ENCODE peak calls at places on chromosomes 13 and 19, in six cellular contexts. K, R, Y, H, U and X are unnamed samples.

GRCh38 chr19:45446295-45446694 is 21.5 kb upstream of the FOSB start:
- DNase-seq in K (no peak), U (peak), H (no peak), Y (no peak), R (no peak), X (no peak)

GRCh38 chr19:13692096-13692495 is 72.2 kb upstream of the MRI1 start:
- DNase-seq in H (no peak), Y (peak), K (no peak), R (no peak), U (peak), X (no peak)

GRCh38 chr13:30868806-30869470 is 37.1 kb upstream of the MEDAG start:
- DNase-seq in Y (no peak), U (peak), K (no peak), R (no peak), H (no peak), X (no peak)

GRCh38 chr19:45809643-45810159 is 5.4 kb downstream of the RSPH6A start:
- DNase-seq in H (no peak), R (no peak), U (peak), K (no peak), Y (no peak), X (no peak)

GRCh38 chr13:40245567-40245966 is 420.9 kb downstream of the FOXO1 start:
- DNase-seq in R (no peak), H (no peak), Y (no peak), U (no peak), K (no peak), X (no peak)

GRCh38 chr19:40798223-40798996 is 581 bp upstream of the EGLN2 start:
- DNase-seq in H (peak), R (peak), K (peak), U (peak), Y (peak), X (peak)

GRCh38 chr19:6216996-6217751 is 62.6 kb downstream of the MLLT1 start:
- DNase-seq in U (peak), K (no peak), Y (no peak), H (peak), R (peak), X (no peak)

GRCh38 chr13:105144936-105145335 is 1390.5 kb downstream of the EFNB2 start:
- DNase-seq in U (no peak), Y (no peak), K (no peak), R (no peak), H (no peak), X (no peak)

GRCh38 chr19:56751078-56751489 is 79.5 kb upstream of the ZNF835 start:
- DNase-seq in H (peak), R (no peak), U (no peak), K (no peak), Y (no peak), X (no peak)

GRCh38 chr13:37085656-37086055 is 19.8 kb downstream of the CSNK1A1L start:
- DNase-seq in U (peak), R (no peak), Y (no peak), H (no peak), K (no peak), X (no peak)

GRCh38 chr19:41431426-41432386 is 4.5 kb upstream of the B3GNT8 start:
- DNase-seq in Y (no peak), K (no peak), H (no peak), R (no peak), U (peak), X (no peak)

GRCh38 chr13:43054803-43055802 is 31.7 kb downstream of the DNAJC15 start:
- DNase-seq in K (no peak), H (peak), Y (no peak), R (no peak), U (peak), X (no peak)

GRCh38 chr13:42102961-42103688 is 54.7 kb downstream of the DGKH start:
- DNase-seq in U (peak), Y (no peak), R (no peak), K (no peak), H (no peak), X (no peak)

GRCh38 chr19:590396-590745 is 690 bp downstream of the HCN2 start:
- DNase-seq in R (no peak), H (no peak), K (no peak), U (peak), Y (no peak), X (no peak)

GRCh38 chr13:37361608-37362007 is 237.0 kb downstream of the POSTN start:
- DNase-seq in H (no peak), Y (no peak), K (no peak), R (no peak), U (no peak), X (no peak)

GRCh38 chr13:84870190-84870589 is 929.0 kb downstream of the SLITRK6 start:
- DNase-seq in H (no peak), K (no peak), R (no peak), U (no peak), Y (no peak), X (no peak)

GRCh38 chr19:42528354-42529247 is at the start of gene CEACAM1:
- DNase-seq in U (no peak), R (no peak), Y (no peak), K (peak), H (no peak), X (no peak)

GRCh38 chr13:52906122-52906903 is 57.9 kb upstream of the PCDH8 start:
- DNase-seq in K (no peak), H (no peak), R (no peak), Y (no peak), U (no peak), X (no peak)

GRCh38 chr19:45280471-45280961 is 29.4 kb downstream of the MARK4 start:
- DNase-seq in R (no peak), Y (no peak), K (no peak), U (no peak), H (no peak), X (no peak)

GRCh38 chr13:85277753-85278152 is 521.5 kb downstream of the SLITRK6 start:
- DNase-seq in U (peak), Y (no peak), H (no peak), K (no peak), R (no peak), X (no peak)

GRCh38 chr19:897442-898039 is 4.3 kb downstream of the RNU6-9 start:
- DNase-seq in H (no peak), K (peak), R (no peak), Y (no peak), U (no peak), X (no peak)

DNA sequence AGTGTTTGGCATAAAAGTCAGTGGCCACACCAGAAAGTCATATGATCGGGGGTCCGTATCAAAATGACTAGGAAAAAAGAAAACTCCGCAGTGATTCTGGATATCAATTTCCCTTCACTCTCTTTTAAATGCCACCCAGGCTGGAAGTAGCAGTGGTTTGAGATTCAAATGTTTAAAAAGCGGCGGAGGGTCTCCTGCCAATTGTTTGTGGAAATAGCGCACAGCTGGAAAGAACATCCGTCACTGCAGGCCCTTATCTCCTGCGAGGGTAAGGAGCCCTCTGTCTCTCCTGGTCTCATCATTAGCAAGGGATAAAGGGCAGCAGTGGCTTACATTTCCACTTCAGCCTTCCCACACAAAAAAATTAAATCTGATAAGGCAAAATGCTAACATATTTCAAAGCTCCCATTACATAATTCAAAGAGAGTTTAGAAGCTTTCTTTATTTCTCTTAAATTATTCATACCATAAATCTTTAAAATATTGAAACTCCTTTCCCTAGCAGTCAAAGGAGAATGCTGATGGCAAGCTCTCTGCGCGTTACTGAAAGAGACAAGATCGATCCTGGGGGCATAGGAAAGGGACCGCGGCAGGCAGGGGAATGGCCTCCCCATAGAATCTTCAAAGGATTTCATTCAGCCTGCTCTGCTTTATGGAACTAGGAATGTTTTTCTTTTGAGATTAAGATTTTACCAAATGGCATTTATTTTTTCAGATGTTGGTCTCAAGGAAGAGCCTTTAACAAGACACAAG is 35.0 kb downstream of the AMER2 start:
- DNase-seq in U (no peak), R (no peak), K (peak), Y (no peak), H (no peak), X (no peak)
- H3K4me3 ChIP-seq in U (no peak), R (no peak), K (no peak), Y (no peak), H (no peak), X (no peak)

DNA sequence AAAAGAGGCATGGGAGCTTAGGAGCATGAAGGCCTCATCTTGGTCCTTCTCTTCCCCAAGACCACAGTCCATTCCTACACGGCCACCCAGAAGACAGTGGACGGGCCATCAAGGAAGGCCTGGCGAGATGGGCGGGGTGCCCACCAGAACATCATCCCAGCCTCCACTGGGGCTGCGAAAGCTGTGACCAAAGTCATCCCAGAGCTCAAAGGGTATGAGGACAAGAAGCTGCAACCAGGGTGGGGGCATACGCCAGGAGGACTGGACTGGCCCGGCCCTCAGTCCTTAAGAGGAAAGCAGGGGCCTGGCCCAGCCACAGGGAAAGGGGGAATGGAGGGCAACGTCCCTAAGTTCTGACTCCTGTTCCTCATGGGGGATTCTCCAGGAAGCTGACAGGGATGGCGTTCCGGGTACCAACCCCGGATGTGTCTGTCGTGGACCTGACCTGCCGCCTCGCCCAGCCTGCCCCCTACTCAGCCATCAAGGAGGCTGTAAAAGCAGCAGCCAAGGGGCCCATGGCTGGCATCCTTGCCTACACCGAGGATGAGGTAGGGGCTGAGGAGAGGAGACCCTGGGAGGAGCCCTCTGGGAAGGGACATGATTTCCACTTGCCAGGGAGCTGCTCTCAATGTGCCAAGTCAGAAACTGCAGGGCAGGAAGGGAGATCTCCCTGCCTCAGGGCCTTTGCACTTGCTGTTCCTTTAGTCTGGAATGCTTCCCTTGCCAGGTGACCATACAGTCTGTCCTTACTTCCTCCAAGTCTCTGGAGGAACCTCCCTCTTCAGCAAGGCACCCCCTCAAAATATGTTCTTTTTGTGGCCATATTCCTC is 1.9 kb upstream of the TMEM147 start:
- DNase-seq in U (no peak), H (no peak), K (no peak), Y (no peak), R (no peak), X (no peak)
- H3K4me3 ChIP-seq in U (no peak), H (peak), K (no peak), Y (no peak), R (no peak), X (no peak)

GRCh38 chr19:38660724-38661123 is 13.3 kb downstream of the ACTN4 start:
- DNase-seq in R (no peak), Y (no peak), K (no peak), U (no peak), H (no peak), X (no peak)

GRCh38 chr19:38657633-38658222 is 10.3 kb downstream of the ACTN4 start:
- DNase-seq in U (peak), K (no peak), R (no peak), H (no peak), Y (no peak), X (no peak)

GRCh38 chr19:38661166-38661565 is 13.7 kb downstream of the ACTN4 start:
- DNase-seq in H (no peak), R (no peak), U (no peak), K (no peak), Y (no peak), X (no peak)

GRCh38 chr19:38656171-38656981 is 8.9 kb downstream of the ACTN4 start:
- DNase-seq in R (no peak), U (peak), Y (no peak), K (no peak), H (no peak), X (no peak)

DNA sequence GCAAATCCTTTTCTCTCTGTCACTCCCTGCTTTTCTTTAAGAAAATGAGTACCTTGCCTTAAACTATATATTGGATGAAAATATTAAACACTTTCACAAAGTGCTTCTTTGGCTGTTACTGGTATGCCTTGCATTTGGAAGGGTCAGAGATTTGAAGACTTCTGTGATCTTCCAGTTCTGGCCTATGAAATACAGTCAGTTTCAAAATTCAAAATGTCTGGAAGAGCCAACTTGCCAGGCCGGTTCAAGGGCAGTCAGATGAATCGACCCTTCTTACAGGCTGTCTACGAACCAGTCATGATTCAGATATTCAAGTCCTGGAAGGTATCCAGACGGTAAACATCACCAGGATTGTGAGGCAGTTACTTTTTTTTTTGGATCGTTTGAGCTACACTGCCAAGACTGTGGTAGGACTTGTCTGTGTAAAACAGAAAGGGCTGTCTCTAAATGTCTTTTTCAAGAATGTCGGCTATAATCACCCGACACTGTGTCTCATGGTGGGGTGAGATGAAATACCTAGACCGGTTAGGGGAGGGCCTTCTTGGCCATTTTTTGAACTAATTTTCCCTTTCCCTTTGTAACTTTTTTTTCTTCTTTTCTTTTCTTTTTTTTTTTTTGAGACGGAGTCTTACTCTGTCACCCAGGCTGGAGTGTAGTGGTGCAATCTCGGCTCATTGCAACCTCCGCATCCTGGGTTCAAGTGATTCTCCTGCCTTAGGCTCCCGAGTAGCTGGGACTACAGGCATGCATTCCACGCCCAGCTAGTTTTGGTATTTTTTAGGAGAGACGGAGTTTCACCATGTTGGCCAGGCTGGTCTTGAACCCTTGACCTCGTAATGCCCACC is 11.2 kb downstream of the ACTN4 start:
- DNase-seq in H (no peak), R (peak), K (no peak), U (peak), Y (no peak), X (no peak)
- H3K4me3 ChIP-seq in H (no peak), R (peak), K (no peak), U (peak), Y (peak), X (no peak)

DNA sequence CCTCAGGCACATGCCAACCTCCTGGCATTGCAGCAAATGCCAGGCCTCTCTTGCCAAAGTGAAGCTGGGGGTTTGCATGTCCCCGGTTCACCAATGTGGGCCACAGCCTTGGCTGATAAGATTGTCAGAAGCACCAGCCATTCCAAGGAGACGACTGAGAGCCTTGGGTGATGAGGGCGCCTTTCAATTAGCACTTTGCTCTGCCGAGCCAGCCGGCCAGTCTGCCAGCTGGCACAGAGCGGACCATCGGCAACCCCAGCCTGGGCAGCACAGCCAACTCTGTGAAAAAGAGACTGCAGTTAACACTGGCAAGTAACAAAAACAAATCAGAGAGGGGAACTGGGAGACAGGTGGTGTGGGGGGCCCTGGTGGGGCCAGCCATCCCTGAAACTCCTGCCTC is 67.3 kb downstream of the EFNB2 start:
- DNase-seq in U (no peak), K (no peak), R (peak), H (no peak), Y (no peak), X (no peak)
- H3K4me3 ChIP-seq in U (no peak), K (no peak), R (peak), H (no peak), Y (peak), X (no peak)

DNA sequence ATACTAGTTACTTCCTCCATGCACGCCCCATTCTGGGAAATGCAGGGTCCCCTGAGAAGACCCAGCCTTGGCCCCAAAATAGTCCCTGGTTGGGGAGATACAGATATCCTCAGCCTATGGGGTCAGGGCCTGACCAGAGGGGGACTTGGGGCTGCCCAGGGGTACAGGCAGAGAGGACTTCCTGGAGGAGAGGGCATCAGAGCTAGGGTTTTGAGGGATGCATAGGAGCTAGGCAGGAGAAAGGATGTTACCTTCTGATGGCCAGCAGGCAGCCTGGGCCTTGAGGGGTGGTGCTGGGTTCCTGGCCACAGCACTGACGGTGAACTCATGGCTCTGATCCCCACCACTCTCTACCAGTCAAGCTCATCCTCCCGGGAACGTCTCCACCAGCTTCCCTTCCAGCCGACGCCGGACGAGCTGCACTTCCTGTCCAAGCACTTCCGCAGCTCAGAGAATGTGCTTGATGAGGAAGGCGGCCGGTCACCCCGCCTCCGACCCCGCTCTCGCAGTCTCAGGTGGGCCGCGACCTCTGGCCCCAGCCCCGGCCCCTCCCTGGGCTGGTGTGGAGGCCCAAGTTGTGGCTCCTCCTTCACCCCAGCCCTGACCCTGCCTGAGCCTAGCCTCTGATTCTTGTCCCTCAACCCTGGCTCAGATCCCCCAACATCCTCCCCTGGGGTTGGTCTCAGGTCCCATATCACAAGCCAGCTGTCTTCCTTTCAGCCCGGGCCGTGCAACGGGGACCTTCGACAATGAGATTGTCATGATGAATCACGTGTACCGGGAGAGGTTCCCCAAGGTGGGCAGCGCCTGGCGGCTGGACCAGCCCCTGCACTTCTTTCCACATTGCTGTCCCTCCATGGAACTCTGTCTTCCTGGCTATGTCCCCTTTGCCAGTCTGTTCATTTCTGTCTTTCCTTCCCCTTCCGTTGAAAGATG is 25.6 kb downstream of the MAST3 start:
- DNase-seq in Y (no peak), U (no peak), H (no peak), R (no peak), K (no peak), X (no peak)
- H3K4me3 ChIP-seq in Y (no peak), U (no peak), H (no peak), R (no peak), K (no peak), X (no peak)

DNA sequence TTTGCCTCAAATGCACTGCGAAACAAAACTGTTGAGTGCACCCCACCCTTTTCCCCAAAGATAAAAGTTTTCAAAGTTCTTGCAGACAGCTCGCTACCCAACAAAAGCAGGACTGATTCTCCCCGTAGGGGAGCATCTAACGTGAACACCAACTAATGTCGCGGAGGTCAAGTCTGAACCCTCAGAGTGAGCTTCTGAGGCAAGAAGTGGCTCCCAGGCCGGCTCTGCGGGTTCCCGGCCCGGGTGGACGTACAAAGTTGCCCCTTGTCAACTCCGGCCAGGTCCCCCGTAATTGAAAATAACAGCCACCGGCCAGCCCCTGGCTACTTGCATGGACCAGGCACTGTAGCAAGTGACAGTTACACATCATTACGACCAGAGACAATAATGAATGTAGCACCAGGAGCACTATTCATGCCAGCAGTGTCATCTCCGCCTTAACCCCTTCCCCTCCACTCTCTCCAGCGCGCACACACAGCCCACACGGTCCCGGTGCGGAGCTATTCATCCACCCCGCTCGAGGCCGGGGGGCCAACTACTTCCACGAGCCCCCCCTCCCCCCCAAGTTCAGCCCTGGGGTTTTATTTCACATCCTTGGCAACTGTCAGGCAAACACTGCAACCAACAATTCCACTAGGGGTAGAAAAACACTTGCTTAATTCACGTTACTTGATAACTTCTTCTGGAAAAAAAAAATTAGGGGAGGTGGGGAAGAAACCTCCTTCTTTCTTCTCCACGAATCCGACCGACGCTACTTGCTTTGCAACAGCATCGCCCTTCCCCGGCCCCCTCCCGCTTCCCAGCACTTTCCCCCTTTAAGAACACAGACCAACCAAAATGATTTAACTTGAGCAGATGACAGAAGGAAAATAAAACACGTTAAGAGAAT is 1.2 kb downstream of the KLF12 start:
- DNase-seq in Y (no peak), R (peak), H (peak), U (no peak), K (peak), X (peak)
- H3K4me3 ChIP-seq in Y (peak), R (peak), H (peak), U (peak), K (peak), X (peak)